ENCODE peak calls at places on chromosomes 13 and 19, in seven cellular contexts. O is A549, U is heart right ventricle, W is psoas muscle, H is brain microvascular endothelial cell, G is OCI-LY7, A is right lobe of liver. K is an unnamed sample.

GRCh38 chr19:16229322-16229641 is 31.6 kb downstream of the AP1M1 start:
- DNase-seq in O (no peak), U (no peak), W (no peak), H (no peak), G (no peak), A (no peak), K (no peak)

GRCh38 chr13:28046981-28047380 is 53.4 kb downstream of the FLT3 start:
- DNase-seq in O (peak), U (no peak), W (no peak), H (peak), G (no peak), A (no peak), K (no peak)

GRCh38 chr19:2120821-2121220 is 24.1 kb downstream of the IZUMO4 start:
- DNase-seq in O (no peak), U (peak), W (no peak), H (no peak), G (no peak), A (no peak), K (no peak)

GRCh38 chr19:49423985-49424303 is 703 bp upstream of the PTH2 start:
- DNase-seq in O (no peak), U (no peak), W (no peak), H (no peak), G (no peak), A (no peak), K (no peak)

GRCh38 chr13:51397262-51397933 is 55.4 kb downstream of the INTS6 start:
- DNase-seq in O (peak), U (no peak), W (no peak), H (peak), G (no peak), A (no peak), K (peak)

GRCh38 chr19:9060559-9061340 is 26.1 kb upstream of the OR1M1 start:
- DNase-seq in O (no peak), U (no peak), W (no peak), H (no peak), G (no peak), A (no peak), K (no peak)

GRCh38 chr19:30064021-30064699 is 122.1 kb downstream of the URI1 start:
- DNase-seq in O (no peak), U (no peak), W (no peak), H (no peak), G (no peak), A (no peak), K (no peak)

GRCh38 chr19:32067686-32068085 is 277.7 kb upstream of the ZNF507 start:
- DNase-seq in O (peak), U (no peak), W (no peak), H (no peak), G (no peak), A (no peak), K (no peak)

GRCh38 chr13:56864451-56864850 is 276.3 kb upstream of the PRR20A start:
- DNase-seq in O (no peak), U (no peak), W (no peak), H (no peak), G (no peak), A (no peak), K (no peak)

GRCh38 chr19:39696418-39696817 is 7.9 kb upstream of the LGALS14 start:
- DNase-seq in O (no peak), U (no peak), W (no peak), H (no peak), G (no peak), A (no peak), K (no peak)

GRCh38 chr13:60080871-60081270 is 82.9 kb downstream of the DIAPH3 start:
- DNase-seq in O (no peak), U (no peak), W (no peak), H (no peak), G (no peak), A (no peak), K (no peak)

GRCh38 chr13:84590663-84591062 is 708.4 kb upstream of the SLITRK1 start:
- DNase-seq in O (no peak), U (no peak), W (no peak), H (no peak), G (no peak), A (no peak), K (no peak)

GRCh38 chr19:661427-662196 is 1.4 kb downstream of the RNF126 start:
- DNase-seq in O (no peak), U (no peak), W (no peak), H (no peak), G (peak), A (no peak), K (no peak)

GRCh38 chr13:42832341-42833153 is 51.2 kb downstream of the FAM216B start:
- DNase-seq in O (no peak), U (no peak), W (no peak), H (peak), G (no peak), A (no peak), K (peak)

GRCh38 chr19:39845621-39846175 is 481 bp downstream of the FBL start:
- DNase-seq in O (no peak), U (no peak), W (no peak), H (no peak), G (peak), A (no peak), K (no peak)

DNA sequence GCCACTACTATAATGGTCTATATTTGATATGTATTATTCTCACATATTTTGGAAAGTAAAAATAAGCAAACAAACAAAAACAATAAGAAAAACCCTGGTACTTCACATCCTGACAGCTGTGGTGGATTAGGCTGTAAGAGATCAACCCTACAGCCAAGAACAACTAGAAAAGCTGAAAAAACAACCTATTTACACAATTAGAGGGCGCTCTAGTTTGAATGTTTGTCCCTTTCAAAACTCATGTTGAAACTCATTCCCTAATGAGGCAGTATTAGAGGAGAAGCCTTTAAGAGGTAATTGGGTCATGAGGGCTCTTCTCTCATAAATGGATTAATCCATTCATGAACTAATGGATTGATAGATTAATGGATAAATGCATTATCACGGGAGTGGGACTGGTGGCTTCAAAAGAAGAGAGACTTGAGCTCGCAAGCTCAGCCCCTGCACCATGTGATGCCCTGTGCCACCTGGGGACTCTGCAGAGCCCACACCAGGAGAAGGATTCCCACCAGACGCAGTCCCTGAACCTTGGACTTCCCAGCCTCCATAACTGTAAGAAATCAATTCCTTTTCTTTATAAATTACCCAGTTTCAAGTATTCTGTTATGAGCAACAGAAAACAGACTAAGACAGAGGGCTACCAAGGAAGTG is 733.9 kb upstream of the ARGLU1 start:
- DNase-seq in O (no peak), U (no peak), W (no peak), H (no peak), G (no peak), A (no peak), K (no peak)
- TF ChIP-seq CTCF in O (no peak), U (no peak), W (no peak), H (no peak), G (peak), A (no peak), K (no peak)

GRCh38 chr19:48258350-48258749 is 2.6 kb upstream of the CARD8 start:
- DNase-seq in O (no peak), U (no peak), W (no peak), H (no peak), G (peak), A (no peak), K (no peak)
- H3K4me3 ChIP-seq in O (no peak), U (no peak), W (no peak), H (no peak), G (peak), A (no peak), K (no peak)

DNA sequence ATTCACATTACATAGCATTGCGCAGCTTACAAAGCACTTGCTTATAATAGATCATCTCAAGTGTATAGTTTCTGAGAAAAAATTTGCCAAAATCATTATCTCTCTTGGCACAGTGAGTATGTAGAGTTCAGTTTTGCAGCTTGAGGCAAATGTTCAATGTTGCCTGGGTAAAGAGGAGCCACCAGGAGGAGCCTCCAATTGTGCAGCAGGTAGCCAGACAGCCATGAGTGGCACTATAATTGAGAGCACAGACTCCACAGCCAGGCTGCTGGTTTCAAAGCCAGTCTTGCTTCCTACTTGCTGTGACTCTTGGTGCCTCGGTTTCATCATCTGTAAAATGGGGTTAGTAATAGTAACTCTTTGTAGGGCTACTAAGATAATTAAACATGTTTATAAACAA is 24.0 kb upstream of the OLFM4 start:
- DNase-seq in O (no peak), U (no peak), W (no peak), H (no peak), G (no peak), A (no peak), K (no peak)
- TF ChIP-seq CTCF in O (no peak), U (no peak), W (no peak), H (no peak), G (no peak), A (no peak), K (no peak)

GRCh38 chr19:12649941-12650340 is 16.6 kb downstream of the MAN2B1 start:
- DNase-seq in O (no peak), U (no peak), W (no peak), H (no peak), G (no peak), A (no peak), K (no peak)

GRCh38 chr19:12648088-12648487 is 18.5 kb downstream of the MAN2B1 start:
- DNase-seq in O (no peak), U (no peak), W (no peak), H (no peak), G (no peak), A (no peak), K (no peak)

GRCh38 chr19:12647047-12647446 is 19.5 kb downstream of the MAN2B1 start:
- DNase-seq in O (no peak), U (no peak), W (no peak), H (no peak), G (no peak), A (no peak), K (no peak)

GRCh38 chr19:12646551-12646950 is 20.0 kb downstream of the MAN2B1 start:
- DNase-seq in O (no peak), U (no peak), W (no peak), H (no peak), G (no peak), A (no peak), K (no peak)

DNA sequence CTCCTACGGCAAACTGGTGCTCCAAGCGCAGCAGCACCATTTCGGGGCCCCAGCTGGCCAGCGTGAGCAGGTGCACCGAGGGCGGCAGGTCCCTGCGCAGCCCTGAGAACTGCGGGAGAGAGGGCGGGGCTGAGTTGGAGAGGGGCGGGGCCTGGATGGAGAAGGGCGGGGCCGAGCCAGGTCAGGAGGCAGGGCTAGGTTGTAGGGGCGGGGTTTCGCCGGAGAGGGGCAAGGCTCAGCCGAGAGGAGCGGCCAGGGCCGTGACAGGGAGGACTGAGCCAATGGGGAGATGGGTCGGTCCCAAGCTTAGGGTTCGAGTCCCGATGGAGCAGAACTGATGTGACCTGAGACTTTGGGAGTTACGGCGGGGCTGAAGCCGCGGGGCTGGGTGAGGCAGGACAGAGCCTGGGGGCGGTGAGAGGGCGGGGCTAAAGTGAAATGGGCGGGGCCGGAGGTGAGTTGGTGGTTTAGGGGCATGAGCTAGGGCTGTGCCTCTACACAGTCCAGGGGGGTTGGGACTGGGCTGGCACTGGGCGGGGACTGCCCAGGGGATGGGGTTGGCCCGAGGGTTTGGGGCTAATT is 19.0 kb downstream of the MAN2B1 start:
- DNase-seq in O (no peak), U (peak), W (peak), H (peak), G (no peak), A (peak), K (no peak)
- H3K4me3 ChIP-seq in O (no peak), U (no peak), W (peak), H (no peak), G (no peak), A (no peak), K (no peak)

DNA sequence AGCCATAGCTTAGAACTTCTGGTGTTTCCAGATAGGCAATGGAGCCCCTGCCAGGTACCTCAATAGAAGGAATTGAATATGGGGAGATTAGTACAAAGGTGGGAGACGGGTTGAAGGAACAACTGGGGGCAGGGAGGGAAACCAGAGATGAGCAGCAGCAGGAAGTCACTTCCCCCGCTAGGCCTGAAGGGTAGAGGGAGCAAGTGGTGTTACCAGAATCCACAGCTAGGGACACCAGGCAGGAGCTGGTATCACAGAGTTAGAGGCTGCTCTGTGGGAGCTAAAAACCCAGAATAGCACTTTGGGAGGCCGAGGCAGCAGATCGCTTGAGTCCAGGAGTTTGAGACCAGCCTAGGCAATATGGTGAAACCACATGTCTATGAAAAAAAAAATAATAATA is 15.3 kb upstream of the HNRNPUL1 start:
- DNase-seq in O (no peak), U (no peak), W (no peak), H (no peak), G (no peak), A (no peak), K (no peak)
- TF ChIP-seq CTCF in O (no peak), U (no peak), W (no peak), H (peak), G (no peak), A (no peak), K (no peak)

GRCh38 chr13:112071902-112072530 is 5.1 kb downstream of the SOX1 start:
- DNase-seq in O (no peak), U (no peak), W (no peak), H (no peak), G (no peak), A (no peak), K (no peak)

GRCh38 chr13:112072531-112073244 is 5.7 kb downstream of the SOX1 start:
- DNase-seq in O (no peak), U (peak), W (no peak), H (no peak), G (no peak), A (no peak), K (no peak)

GRCh38 chr13:112074139-112074710 is 7.3 kb downstream of the SOX1 start:
- DNase-seq in O (no peak), U (no peak), W (no peak), H (no peak), G (no peak), A (no peak), K (no peak)

GRCh38 chr13:112071011-112071901 is 4.3 kb downstream of the SOX1 start:
- DNase-seq in O (no peak), U (no peak), W (no peak), H (no peak), G (no peak), A (no peak), K (no peak)

DNA sequence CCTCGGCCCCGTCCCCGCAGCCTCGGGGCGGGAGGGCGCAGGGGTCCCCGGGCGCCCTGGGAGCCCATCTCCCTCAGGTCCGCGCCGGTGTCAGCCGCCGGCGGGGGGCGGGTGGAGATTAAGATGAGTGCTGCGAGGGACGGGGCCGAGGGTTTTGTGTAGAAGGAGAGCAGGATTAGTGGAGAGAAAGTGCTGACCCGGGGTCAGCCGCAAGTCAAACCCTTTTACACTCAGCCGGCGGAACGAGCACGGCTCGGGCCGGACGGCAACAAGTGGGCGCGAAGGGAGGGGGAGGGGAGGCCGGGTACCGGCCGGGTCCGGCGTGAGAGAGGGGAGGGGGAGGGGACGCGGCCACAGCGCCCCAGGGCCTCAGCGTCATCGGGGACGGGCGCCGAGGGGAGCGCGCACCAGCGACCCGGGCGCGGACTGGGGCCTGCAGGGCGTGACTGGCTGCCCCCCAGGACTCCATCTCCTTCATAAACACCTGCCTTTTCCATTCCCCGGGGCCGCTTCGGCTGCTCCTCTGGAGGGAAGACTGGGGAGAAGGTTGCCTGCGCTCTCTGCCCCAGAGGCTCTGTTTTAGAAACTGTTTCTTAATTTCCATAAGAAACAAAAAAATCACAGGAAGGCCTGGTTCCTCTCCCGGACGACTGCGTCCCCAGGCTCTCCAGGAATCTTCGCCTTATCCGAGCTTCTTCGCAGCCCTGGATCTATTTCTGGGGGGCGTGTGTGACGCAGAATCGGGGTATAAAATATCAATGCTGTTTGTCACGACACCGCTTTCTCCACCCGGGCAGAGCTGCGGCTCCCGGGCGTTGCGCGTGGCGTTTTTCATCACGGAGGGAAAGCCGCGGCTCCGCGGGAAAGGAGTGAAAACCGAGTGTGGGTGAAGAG is 6.5 kb downstream of the SOX1 start:
- DNase-seq in O (no peak), U (no peak), W (no peak), H (no peak), G (no peak), A (no peak), K (no peak)
- H3K4me3 ChIP-seq in O (no peak), U (no peak), W (peak), H (no peak), G (no peak), A (no peak), K (peak)